ENCODE peak calls at places on chromosomes 3 and 15, in ten cellular contexts. C is cardiac fibroblast, J is choroid plexus epithelial cell, R is PC-3, N is osteocyte, F is progenitor cell of endocrine pancreas, B is astrocyte, K is stomach, Q is kidney, Y is AG04450. O is an unnamed sample.

GRCh38 chr15:66232267-66232625 is 21.3 kb downstream of the MEGF11 start:
- DNase-seq in B (no peak), C (no peak), N (no peak), R (no peak), Q (no peak), J (no peak), K (no peak), F (no peak), Y (no peak), O (no peak)

GRCh38 chr3:149299938-149300791 is 33.3 kb downstream of the TM4SF18 start:
- DNase-seq in R (peak), K (peak), J (peak), C (peak), F (no peak), Y (peak), N (no peak), B (peak), Q (no peak), O (no peak)

GRCh38 chr3:175651716-175652115 is 792.6 kb downstream of the NAALADL2 start:
- DNase-seq in K (no peak), R (no peak), J (peak), Y (no peak), N (no peak), Q (no peak), C (no peak), F (no peak), B (no peak), O (no peak)

GRCh38 chr3:172836390-172836997 is 86.0 kb downstream of the ECT2 start:
- DNase-seq in C (peak), Q (no peak), Y (no peak), J (peak), N (no peak), R (peak), B (peak), F (no peak), K (no peak), O (peak)

GRCh38 chr3:182129745-182130144 is 418.0 kb downstream of the SOX2 start:
- DNase-seq in Y (no peak), Q (no peak), C (no peak), R (no peak), N (no peak), J (no peak), B (no peak), F (no peak), K (no peak), O (peak)

GRCh38 chr15:40930430-40931299 is 1.5 kb downstream of the DLL4 start:
- DNase-seq in Y (no peak), F (peak), J (peak), K (no peak), N (no peak), Q (peak), C (peak), R (peak), B (peak), O (peak)

GRCh38 chr15:48395532-48396011 is 64.3 kb downstream of the DUT start:
- DNase-seq in Q (no peak), J (peak), F (no peak), R (peak), B (peak), Y (no peak), C (peak), K (no peak), N (peak), O (no peak)

GRCh38 chr3:50807266-50807665 is 132.5 kb downstream of the DOCK3 start:
- DNase-seq in R (peak), Q (no peak), Y (no peak), J (no peak), C (no peak), F (no peak), B (no peak), N (no peak), K (peak), O (no peak)

GRCh38 chr15:55279746-55280351 is 9.8 kb downstream of the RAB27A start:
- DNase-seq in Q (no peak), C (peak), R (peak), J (peak), Y (peak), F (no peak), N (no peak), K (no peak), B (peak), O (no peak)

GRCh38 chr15:67281714-67282113 is 27.1 kb downstream of the IQCH start:
- DNase-seq in R (no peak), Y (no peak), K (no peak), B (no peak), Q (no peak), F (no peak), C (no peak), J (no peak), N (no peak), O (no peak)

GRCh38 chr3:43695443-43695842 is 4.7 kb downstream of the ABHD5 start:
- DNase-seq in F (no peak), R (peak), K (no peak), N (no peak), J (peak), B (peak), Q (no peak), C (peak), Y (peak), O (no peak)

GRCh38 chr3:31166249-31166885 is 271.9 kb upstream of the GADL1 start:
- DNase-seq in Q (no peak), F (no peak), K (peak), Y (peak), N (no peak), R (peak), J (peak), B (peak), C (peak), O (no peak)

GRCh38 chr15:31367021-31367729 is 40.5 kb downstream of the KLF13 start:
- DNase-seq in B (no peak), Q (peak), J (no peak), F (no peak), C (no peak), Y (no peak), R (no peak), K (no peak), N (no peak), O (no peak)

GRCh38 chr15:43941555-43941954 is 114.8 kb downstream of the WDR76 start:
- DNase-seq in N (peak), C (no peak), R (no peak), F (no peak), Q (no peak), Y (no peak), K (no peak), B (no peak), J (no peak), O (no peak)

GRCh38 chr15:72105111-72105510 is 12.8 kb downstream of the MYO9A start:
- DNase-seq in Q (no peak), Y (no peak), K (no peak), J (no peak), R (no peak), F (no peak), C (no peak), B (no peak), N (no peak), O (no peak)

GRCh38 chr3:193620650-193621049 is 27.6 kb downstream of the OPA1 start:
- DNase-seq in N (no peak), J (peak), K (no peak), F (no peak), R (no peak), B (peak), Q (no peak), Y (no peak), C (peak), O (no peak)

DNA sequence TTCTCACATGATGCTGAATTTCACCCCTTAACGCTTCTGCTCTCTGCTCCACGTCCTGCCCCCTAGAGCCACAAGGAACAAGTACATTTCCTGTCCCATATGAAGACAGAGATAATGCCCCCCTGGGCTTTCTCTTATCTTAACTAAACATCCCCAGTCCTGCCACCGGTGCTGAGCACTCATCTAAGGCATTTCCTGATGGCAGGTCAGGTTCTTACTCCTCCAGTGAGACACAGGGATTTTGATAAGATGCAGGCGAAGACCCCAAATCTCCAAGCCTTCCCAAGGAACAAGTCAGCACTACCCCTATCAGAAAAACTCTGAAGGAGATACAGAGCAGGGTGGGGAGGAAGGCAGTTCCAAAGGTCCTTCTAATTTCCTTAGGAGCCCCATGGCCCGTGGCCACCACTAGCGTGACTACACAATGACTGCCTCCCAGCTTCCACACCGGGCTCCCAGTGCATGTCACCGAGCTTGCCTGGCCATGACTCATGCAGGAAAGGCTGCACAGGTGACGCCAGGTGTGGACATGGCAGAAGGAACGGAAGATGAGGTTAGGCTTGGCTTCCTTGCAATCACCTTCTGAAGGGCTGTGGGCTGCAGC is 152.9 kb downstream of the XXYLT1 start:
- DNase-seq in Q (no peak), Y (no peak), K (peak), F (no peak), J (peak), B (no peak), R (peak), C (peak), N (no peak), O (no peak)
- TF ChIP-seq CTCF in Q (no peak), Y (no peak), K (no peak), F (peak), J (peak), B (peak), R (peak), C (peak), N (peak), O (peak)

DNA sequence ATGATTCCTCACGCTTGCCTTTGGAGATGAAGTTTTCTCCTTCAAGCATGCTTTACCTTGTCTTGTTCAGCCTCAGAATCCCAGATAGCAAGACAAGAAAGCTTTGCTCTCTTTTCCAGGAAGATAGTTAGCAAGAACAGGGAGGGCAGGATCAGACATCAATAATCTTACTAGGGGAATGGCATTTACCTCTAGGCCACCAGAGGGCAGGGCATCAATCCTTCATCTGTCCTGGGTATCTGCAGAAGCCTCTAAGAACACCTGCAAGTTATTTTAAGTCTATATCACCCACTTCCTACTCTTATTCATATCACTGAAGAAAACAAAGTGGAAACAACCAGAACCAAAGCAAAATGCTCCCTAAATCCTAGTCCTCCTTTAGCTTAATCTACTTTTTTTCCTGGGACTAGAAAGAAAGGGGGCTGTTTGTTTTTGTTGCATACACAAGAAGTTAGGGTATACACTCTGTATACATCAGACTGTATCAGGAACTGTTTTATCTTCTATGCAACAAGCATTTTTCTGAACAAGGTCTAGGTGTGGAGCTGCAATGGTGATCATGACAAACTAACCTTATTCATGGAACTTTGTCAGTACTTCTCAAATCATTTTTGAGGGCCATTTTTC is 862.5 kb downstream of the CADM2 start:
- DNase-seq in C (no peak), K (peak), F (no peak), J (peak), Q (no peak), N (no peak), R (peak), Y (no peak), B (no peak), O (peak)
- TF ChIP-seq CTCF in C (peak), K (peak), F (peak), J (peak), Q (peak), N (peak), R (peak), Y (peak), B (peak), O (peak)

DNA sequence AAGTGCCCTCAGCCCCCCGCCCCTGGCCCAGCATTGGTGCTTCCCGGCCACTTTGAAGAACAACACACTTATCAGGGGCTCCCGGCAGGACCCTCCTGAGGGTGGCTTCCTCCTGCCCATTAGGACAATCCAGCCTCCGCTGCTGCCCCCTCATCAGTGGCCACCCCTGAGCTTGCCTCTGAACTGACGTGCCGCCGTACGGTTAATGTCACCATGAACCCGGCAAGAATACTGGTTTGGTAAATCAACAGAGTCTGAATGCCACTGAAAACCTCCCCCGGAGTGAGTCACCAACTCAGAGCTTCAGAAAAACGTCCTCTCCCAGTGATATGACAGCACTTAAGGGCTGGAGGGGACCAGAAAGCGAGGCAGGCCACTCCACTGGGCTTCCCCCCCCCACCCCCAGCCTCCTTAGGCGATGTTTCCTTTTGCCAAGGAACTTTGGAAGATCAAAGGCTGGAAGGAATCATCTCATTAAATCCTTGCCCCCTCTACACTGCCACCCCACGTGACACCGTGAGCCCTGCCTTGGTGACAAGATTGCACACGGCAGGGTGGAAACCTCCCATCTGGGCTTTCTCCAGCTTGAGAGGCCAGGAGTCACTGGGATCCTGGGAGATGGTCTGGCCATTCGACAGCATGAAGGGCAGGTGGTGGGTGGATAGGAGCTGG is 142.1 kb downstream of the NUP210 start:
- DNase-seq in R (peak), Q (no peak), J (no peak), K (no peak), F (no peak), N (no peak), B (peak), Y (no peak), C (no peak), O (no peak)
- TF ChIP-seq CTCF in R (no peak), Q (no peak), J (no peak), K (no peak), F (no peak), N (no peak), B (no peak), Y (no peak), C (no peak), O (no peak)

GRCh38 chr15:45198337-45199135 is 10.8 kb upstream of the SHF start:
- DNase-seq in Q (peak), R (peak), C (peak), F (peak), N (peak), B (peak), K (peak), J (peak), Y (peak), O (peak)

GRCh38 chr15:45197512-45197911 is 9.7 kb upstream of the SHF start:
- DNase-seq in J (no peak), Y (no peak), Q (no peak), R (no peak), C (no peak), F (no peak), B (no peak), N (no peak), K (no peak), O (no peak)

GRCh38 chr15:45200799-45201556 is 13.2 kb upstream of the SHF start:
- DNase-seq in N (peak), K (peak), Y (peak), F (peak), R (peak), J (peak), Q (peak), B (peak), C (peak), O (peak)

GRCh38 chr15:45200001-45200798 is 12.4 kb upstream of the SHF start:
- DNase-seq in Q (peak), Y (peak), J (peak), K (peak), N (peak), B (peak), C (peak), R (peak), F (peak), O (peak)

DNA sequence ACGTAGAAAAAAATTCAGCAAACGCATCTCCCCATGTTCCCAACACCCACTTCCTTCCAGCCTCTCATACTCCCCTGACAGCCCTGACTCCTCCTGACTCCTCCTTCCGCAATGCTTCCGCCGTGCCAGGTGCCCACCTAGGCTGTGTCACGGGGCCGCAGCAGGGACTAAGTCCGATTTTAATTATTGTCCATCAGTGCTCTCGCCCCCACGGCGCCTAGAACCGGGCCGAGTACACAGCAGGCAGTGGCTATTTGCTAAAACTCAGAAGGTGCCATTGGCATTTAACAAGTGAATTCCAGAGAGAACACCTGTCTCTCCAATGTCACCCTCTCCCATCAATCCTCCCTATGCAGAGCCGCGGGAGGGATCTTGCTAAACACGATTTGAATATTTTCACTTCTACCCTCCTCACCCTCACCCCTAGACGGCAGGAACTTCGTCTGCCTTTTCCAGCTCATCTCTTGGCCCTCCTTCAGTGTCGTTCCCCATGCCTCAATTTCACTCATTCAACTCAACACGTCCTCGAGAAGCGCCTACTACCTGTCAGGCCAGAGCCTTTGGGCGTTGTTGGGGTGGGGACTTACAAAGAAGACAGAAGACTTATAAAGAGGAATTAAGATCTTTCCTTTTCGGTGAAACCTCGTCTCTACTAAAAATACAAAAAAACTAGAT is 11.5 kb upstream of the SHF start:
- DNase-seq in C (no peak), B (peak), J (no peak), F (no peak), R (peak), N (no peak), K (no peak), Y (no peak), Q (peak), O (no peak)
- TF ChIP-seq CTCF in C (no peak), B (no peak), J (no peak), F (no peak), R (no peak), N (peak), K (no peak), Y (no peak), Q (no peak), O (no peak)

GRCh38 chr3:66410976-66411375 is 89.8 kb downstream of the LRIG1 start:
- DNase-seq in N (no peak), K (no peak), J (no peak), Q (no peak), F (no peak), C (no peak), Y (no peak), B (no peak), R (no peak), O (no peak)

GRCh38 chr3:66414846-66415245 is 86.0 kb downstream of the LRIG1 start:
- DNase-seq in Q (no peak), Y (no peak), R (no peak), F (no peak), B (no peak), K (no peak), J (no peak), C (no peak), N (no peak), O (no peak)

GRCh38 chr3:66412176-66412887 is 88.5 kb downstream of the LRIG1 start:
- DNase-seq in R (no peak), K (no peak), Q (no peak), J (no peak), Y (no peak), N (no peak), C (no peak), F (no peak), B (no peak), O (no peak)

GRCh38 chr3:66411436-66411835 is 89.4 kb downstream of the LRIG1 start:
- DNase-seq in J (no peak), Q (no peak), Y (no peak), C (peak), K (no peak), R (no peak), F (no peak), B (no peak), N (no peak), O (no peak)

GRCh38 chr3:66413151-66413751 is 87.6 kb downstream of the LRIG1 start:
- DNase-seq in R (peak), B (peak), N (no peak), Y (peak), Q (no peak), J (peak), K (peak), C (no peak), F (no peak), O (no peak)
- TF ChIP-seq CTCF in R (no peak), B (no peak), N (no peak), Y (peak), Q (no peak), J (no peak), K (no peak), C (no peak), F (no peak), O (no peak)

DNA sequence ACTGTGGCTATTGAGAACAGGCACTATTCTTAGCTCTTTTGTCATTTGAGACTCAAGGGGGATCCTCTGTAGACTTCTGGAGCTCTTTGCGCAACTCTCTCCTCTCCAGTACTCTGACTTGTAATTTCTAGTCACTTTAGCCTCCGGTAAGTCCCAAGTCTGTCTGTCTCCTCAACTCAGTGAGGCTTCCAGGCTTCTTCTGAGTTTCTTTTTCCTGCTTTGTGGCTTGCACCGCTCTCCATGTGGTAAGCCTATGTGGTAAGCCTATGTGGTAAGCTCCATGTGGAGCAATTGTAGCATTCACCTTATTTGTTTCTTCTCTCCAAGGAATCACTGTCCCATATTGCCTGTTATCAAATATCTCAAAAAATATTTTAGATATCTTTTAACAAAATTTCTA is 6.3 kb downstream of the PARP15 start:
- DNase-seq in B (no peak), J (no peak), F (no peak), R (no peak), C (no peak), Q (no peak), Y (no peak), K (no peak), N (no peak), O (no peak)
- TF ChIP-seq CTCF in B (no peak), J (no peak), F (no peak), R (no peak), C (no peak), Q (no peak), Y (no peak), K (no peak), N (no peak), O (no peak)